ENCODE peak calls at places on chromosome 21, in eight cellular contexts. L, H, Z, W, Q, M, S and J are unnamed samples.

GRCh38 chr21:15204887-15205286 is 140.1 kb upstream of the NRIP1 start:
- DNase-seq in H (no peak), M (no peak), Q (no peak), Z (no peak), W (no peak), S (no peak), L (no peak), J (no peak)

GRCh38 chr21:40678681-40679284 is 168.2 kb downstream of the DSCAM start:
- DNase-seq in L (no peak), Z (no peak), S (no peak), Q (no peak), H (no peak), M (no peak), W (no peak), J (no peak)

GRCh38 chr21:33396966-33397365 is 6.2 kb upstream of the IFNGR2 start:
- DNase-seq in W (no peak), Z (no peak), M (peak), H (no peak), S (no peak), L (no peak), Q (peak), J (no peak)

GRCh38 chr21:46149205-46149901 is 6.0 kb downstream of the FTCD start:
- DNase-seq in M (no peak), Z (no peak), W (no peak), Q (no peak), L (no peak), S (no peak), H (no peak), J (no peak)

GRCh38 chr21:34336756-34337391 is 26.9 kb upstream of the KCNE2 start:
- DNase-seq in W (no peak), Q (no peak), L (no peak), H (no peak), Z (no peak), M (peak), S (no peak), J (no peak)

GRCh38 chr21:28213221-28213620 is 779.5 kb downstream of the LTN1 start:
- DNase-seq in H (no peak), S (no peak), Q (no peak), L (no peak), M (peak), W (no peak), Z (no peak), J (no peak)

GRCh38 chr21:14607262-14607661 is 61.1 kb upstream of the SAMSN1 start:
- DNase-seq in L (no peak), H (no peak), Z (no peak), S (no peak), M (no peak), Q (no peak), W (no peak), J (no peak)

GRCh38 chr21:40658237-40658636 is 188.7 kb downstream of the DSCAM start:
- DNase-seq in M (no peak), L (no peak), S (no peak), Q (no peak), Z (no peak), W (no peak), H (no peak), J (no peak)

GRCh38 chr21:14918542-14918941 is 146.3 kb downstream of the NRIP1 start:
- DNase-seq in H (no peak), Q (no peak), Z (no peak), S (no peak), L (no peak), W (no peak), M (no peak), J (no peak)

GRCh38 chr21:27564684-27565280 is 597.9 kb upstream of the ADAMTS5 start:
- DNase-seq in H (no peak), M (peak), L (no peak), Q (peak), W (peak), S (no peak), Z (no peak), J (no peak)

GRCh38 chr21:36422279-36423098 is 37.3 kb downstream of the CHAF1B start:
- DNase-seq in M (peak), Z (peak), S (no peak), H (peak), W (peak), Q (peak), L (peak), J (no peak)
- TF ChIP-seq CTCF in M (peak), Z (peak), S (peak), H (peak), W (peak), Q (peak), L (peak), J (no peak)

DNA sequence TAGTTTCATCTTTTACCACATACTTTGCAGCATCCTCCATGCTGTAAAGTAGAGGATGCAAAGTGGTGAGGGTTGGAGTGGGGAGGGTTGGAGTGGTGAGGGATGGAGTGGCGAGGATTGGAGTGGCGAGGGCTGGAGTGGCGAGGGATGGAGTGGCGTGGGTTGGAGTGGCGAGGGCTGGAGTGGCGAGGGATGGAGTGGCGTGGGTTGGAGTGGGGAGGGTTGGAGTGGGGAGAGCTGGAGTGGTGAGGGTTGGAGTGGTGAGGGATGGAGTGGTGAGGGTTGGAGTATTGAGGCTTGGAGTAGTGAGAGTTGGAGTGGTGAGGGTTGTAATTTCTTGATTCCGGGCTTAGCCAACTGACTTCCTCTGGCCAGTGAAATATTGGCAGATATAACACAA is 618.3 kb downstream of the MRPL39 start:
- DNase-seq in M (no peak), S (no peak), W (no peak), Q (no peak), L (no peak), H (no peak), Z (no peak), J (no peak)
- TF ChIP-seq CTCF in M (no peak), S (no peak), W (no peak), Q (no peak), L (no peak), H (no peak), Z (no peak), J (no peak)

GRCh38 chr21:37525810-37526209 is 159.2 kb downstream of the DYRK1A start:
- DNase-seq in M (peak), S (no peak), H (no peak), L (no peak), W (no peak), Q (no peak), Z (no peak), J (no peak)
- TF ChIP-seq CTCF in M (no peak), S (no peak), H (no peak), L (no peak), W (no peak), Q (no peak), Z (no peak), J (no peak)

GRCh38 chr21:30962013-30962412 is 76.3 kb downstream of the KRTAP19-8 start:
- DNase-seq in H (no peak), M (no peak), Q (no peak), S (no peak), Z (no peak), L (no peak), W (no peak), J (no peak)
- TF ChIP-seq CTCF in H (no peak), M (no peak), Q (no peak), S (no peak), Z (no peak), L (no peak), W (no peak), J (no peak)

GRCh38 chr21:44350773-44351481 is 2.5 kb upstream of the TRPM2 start:
- DNase-seq in W (no peak), L (no peak), H (no peak), M (no peak), Q (no peak), Z (no peak), S (no peak), J (no peak)
- TF ChIP-seq CTCF in W (no peak), L (no peak), H (no peak), M (no peak), Q (no peak), Z (no peak), S (no peak), J (no peak)

GRCh38 chr21:41832230-41833137 is 46.7 kb downstream of the PRDM15 start:
- DNase-seq in W (no peak), M (no peak), L (no peak), Z (no peak), S (no peak), Q (no peak), H (no peak), J (no peak)
- TF ChIP-seq CTCF in W (no peak), M (no peak), L (no peak), Z (no peak), S (no peak), Q (no peak), H (no peak), J (no peak)